ENCODE peak calls at places on chromosomes 7 and 10, in four cellular contexts. One of them, this sample, is unnamed.

GRCh38 chr10:50619171-50619570 is 4.6 kb downstream of the SGMS1 start:
- DNase-seq in HepG2: no peak
- DNase-seq in GM12878: no peak
- DNase-seq in K562: no peak
- DNase-seq in this sample: no peak

GRCh38 chr10:36640626-36641025 is 484.8 kb upstream of the ANKRD30A start:
- DNase-seq in HepG2: no peak
- DNase-seq in K562: no peak
- DNase-seq in GM12878: no peak
- DNase-seq in this sample: no peak

GRCh38 chr7:16365177-16365576 is 56.2 kb downstream of the CRPPA start:
- DNase-seq in HepG2: no peak
- DNase-seq in GM12878: no peak
- DNase-seq in K562: no peak
- DNase-seq in this sample: no peak

GRCh38 chr7:151626422-151627115 is 106.9 kb upstream of the RHEB start:
- DNase-seq in GM12878: no peak
- DNase-seq in K562: peak
- DNase-seq in HepG2: peak
- DNase-seq in this sample: peak

GRCh38 chr10:3774018-3774813 is 10.8 kb downstream of the KLF6 start:
- DNase-seq in HepG2: no peak
- DNase-seq in K562: no peak
- DNase-seq in GM12878: no peak
- DNase-seq in this sample: no peak

GRCh38 chr10:61792097-61792496 is 109.4 kb upstream of the ARID5B start:
- DNase-seq in GM12878: no peak
- DNase-seq in K562: no peak
- DNase-seq in HepG2: no peak
- DNase-seq in this sample: no peak

GRCh38 chr7:159022238-159022993 is 122.3 kb downstream of the VIPR2 start:
- DNase-seq in K562: peak
- DNase-seq in GM12878: no peak
- DNase-seq in HepG2: no peak
- DNase-seq in this sample: no peak

GRCh38 chr10:122276611-122277205 is 5.6 kb downstream of the BTBD16 start:
- DNase-seq in HepG2: peak
- DNase-seq in GM12878: no peak
- DNase-seq in K562: no peak
- DNase-seq in this sample: no peak

GRCh38 chr10:49334993-49335972 is 36.3 kb downstream of the C10orf71 start:
- DNase-seq in HepG2: no peak
- DNase-seq in GM12878: no peak
- DNase-seq in K562: no peak
- DNase-seq in this sample: no peak

GRCh38 chr7:2631924-2632716 is at the start of gene TTYH3:
- DNase-seq in GM12878: no peak
- DNase-seq in HepG2: no peak
- DNase-seq in K562: no peak
- DNase-seq in this sample: peak

GRCh38 chr7:73593207-73594045 is 15.0 kb upstream of the TBL2 start:
- DNase-seq in K562: no peak
- DNase-seq in HepG2: no peak
- DNase-seq in GM12878: no peak
- DNase-seq in this sample: no peak

GRCh38 chr7:122072272-122072671 is 71.8 kb downstream of the AASS start:
- DNase-seq in HepG2: no peak
- DNase-seq in K562: no peak
- DNase-seq in GM12878: no peak
- DNase-seq in this sample: no peak

GRCh38 chr7:35253182-35253679 is 669 bp downstream of the TBX20 start:
- DNase-seq in K562: no peak
- DNase-seq in GM12878: no peak
- DNase-seq in HepG2: no peak
- DNase-seq in this sample: no peak

GRCh38 chr7:30562498-30562897 is 32.2 kb upstream of the GARS1 start:
- DNase-seq in HepG2: no peak
- DNase-seq in K562: peak
- DNase-seq in GM12878: no peak
- DNase-seq in this sample: no peak

GRCh38 chr7:80533287-80533686 is 21.4 kb upstream of the GNAT3 start:
- DNase-seq in K562: no peak
- DNase-seq in GM12878: no peak
- DNase-seq in HepG2: no peak
- DNase-seq in this sample: no peak

GRCh38 chr7:1939434-1940401 is 269.6 kb downstream of the ELFN1 start:
- DNase-seq in HepG2: no peak
- DNase-seq in GM12878: no peak
- DNase-seq in K562: peak
- DNase-seq in this sample: no peak

GRCh38 chr7:100887186-100887954 is 2.1 kb downstream of the UFSP1 start:
- DNase-seq in GM12878: peak
- DNase-seq in HepG2: no peak
- DNase-seq in K562: peak
- DNase-seq in this sample: no peak

GRCh38 chr10:49161411-49161997 is 26.7 kb downstream of the TMEM273 start:
- DNase-seq in GM12878: no peak
- DNase-seq in K562: peak
- DNase-seq in HepG2: no peak
- DNase-seq in this sample: no peak

GRCh38 chr10:35089641-35090161 is 440 bp downstream of the CUL2 start:
- DNase-seq in HepG2: no peak
- DNase-seq in GM12878: no peak
- DNase-seq in K562: peak
- DNase-seq in this sample: no peak

GRCh38 chr10:17503795-17504194 is 49.4 kb upstream of the ST8SIA6 start:
- DNase-seq in HepG2: no peak
- DNase-seq in K562: peak
- DNase-seq in GM12878: no peak
- DNase-seq in this sample: no peak

GRCh38 chr10:13613519-13613918 is 26.8 kb downstream of the PRPF18 start:
- DNase-seq in K562: peak
- DNase-seq in GM12878: no peak
- DNase-seq in HepG2: no peak
- DNase-seq in this sample: no peak

GRCh38 chr10:121593267-121593666 is 5.0 kb downstream of the FGFR2 start:
- DNase-seq in GM12878: no peak
- DNase-seq in HepG2: no peak
- DNase-seq in K562: no peak
- DNase-seq in this sample: no peak

GRCh38 chr7:33736521-33737221 is 168.7 kb upstream of the BMPER start:
- DNase-seq in K562: no peak
- DNase-seq in GM12878: no peak
- DNase-seq in HepG2: no peak
- DNase-seq in this sample: no peak

GRCh38 chr7:30032310-30033125 is 4.3 kb downstream of the PLEKHA8 start:
- DNase-seq in K562: no peak
- DNase-seq in GM12878: no peak
- DNase-seq in HepG2: no peak
- DNase-seq in this sample: no peak

GRCh38 chr10:124028700-124029487 is 64.5 kb downstream of the CHST15 start:
- DNase-seq in K562: no peak
- DNase-seq in GM12878: no peak
- DNase-seq in HepG2: no peak
- DNase-seq in this sample: no peak
- TF ChIP-seq CBX5 in K562: no peak
- TF ChIP-seq CBX5 in GM12878: no peak
- TF ChIP-seq CBX5 in HepG2: no peak
- TF ChIP-seq CBX5 in this sample: no peak

GRCh38 chr7:102864958-102865357 is 47.8 kb upstream of the LRRC17 start:
- DNase-seq in GM12878: no peak
- DNase-seq in HepG2: no peak
- DNase-seq in K562: no peak
- DNase-seq in this sample: no peak

GRCh38 chr7:102859084-102859798 is 53.6 kb upstream of the LRRC17 start:
- DNase-seq in HepG2: no peak
- DNase-seq in GM12878: no peak
- DNase-seq in K562: no peak
- DNase-seq in this sample: no peak

GRCh38 chr7:102859799-102860125 is 53.0 kb upstream of the LRRC17 start:
- DNase-seq in K562: no peak
- DNase-seq in GM12878: no peak
- DNase-seq in HepG2: no peak
- DNase-seq in this sample: no peak

GRCh38 chr7:102856036-102856435 is 56.8 kb upstream of the LRRC17 start:
- DNase-seq in HepG2: no peak
- DNase-seq in GM12878: no peak
- DNase-seq in K562: no peak
- DNase-seq in this sample: no peak

DNA sequence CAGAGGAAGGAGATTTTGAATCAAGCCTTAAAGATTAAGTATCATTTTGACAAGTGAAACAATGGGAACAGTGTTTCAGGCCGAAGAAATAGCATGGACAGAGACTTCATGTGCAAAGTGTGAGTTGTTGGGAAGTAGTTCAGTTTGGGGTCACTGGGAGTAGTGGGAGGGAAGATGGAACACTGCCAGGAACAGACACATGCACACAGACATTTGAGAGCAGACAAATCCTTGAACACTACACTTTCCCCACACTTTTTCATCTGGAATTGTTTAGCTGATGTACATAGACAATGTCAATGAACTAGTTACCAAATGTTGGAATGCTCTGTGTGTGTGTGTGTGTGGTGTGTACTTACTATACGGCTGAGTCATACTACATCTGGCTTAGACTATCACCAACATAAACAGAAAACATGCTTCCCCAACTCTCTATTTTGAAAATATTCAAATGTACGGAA is 52.4 kb upstream of the LRRC17 start:
- DNase-seq in HepG2: peak
- DNase-seq in GM12878: no peak
- DNase-seq in K562: no peak
- DNase-seq in this sample: no peak
- TF ChIP-seq CBX5 in HepG2: no peak
- TF ChIP-seq CBX5 in GM12878: no peak
- TF ChIP-seq CBX5 in K562: no peak
- TF ChIP-seq CBX5 in this sample: no peak

GRCh38 chr7:137820156-137820555 is 26.6 kb downstream of the DGKI start:
- DNase-seq in HepG2: no peak
- DNase-seq in GM12878: no peak
- DNase-seq in K562: no peak
- DNase-seq in this sample: no peak

GRCh38 chr7:137820677-137821420 is 25.9 kb downstream of the DGKI start:
- DNase-seq in HepG2: no peak
- DNase-seq in K562: no peak
- DNase-seq in GM12878: no peak
- DNase-seq in this sample: no peak

GRCh38 chr7:137818036-137818435 is 28.7 kb downstream of the DGKI start:
- DNase-seq in HepG2: no peak
- DNase-seq in GM12878: no peak
- DNase-seq in K562: no peak
- DNase-seq in this sample: no peak

GRCh38 chr7:137816696-137817320 is 30.0 kb downstream of the DGKI start:
- DNase-seq in GM12878: no peak
- DNase-seq in K562: peak
- DNase-seq in HepG2: peak
- DNase-seq in this sample: no peak
- TF ChIP-seq CBX5 in GM12878: no peak
- TF ChIP-seq CBX5 in K562: no peak
- TF ChIP-seq CBX5 in HepG2: no peak
- TF ChIP-seq CBX5 in this sample: no peak

GRCh38 chr7:28093617-28094232 is 86.9 kb downstream of the JAZF1 start:
- DNase-seq in HepG2: peak
- DNase-seq in K562: peak
- DNase-seq in GM12878: no peak
- DNase-seq in this sample: peak

GRCh38 chr7:28088032-28088431 is 92.6 kb downstream of the JAZF1 start:
- DNase-seq in GM12878: no peak
- DNase-seq in K562: no peak
- DNase-seq in HepG2: no peak
- DNase-seq in this sample: no peak

GRCh38 chr7:28086198-28086597 is 94.4 kb downstream of the JAZF1 start:
- DNase-seq in HepG2: no peak
- DNase-seq in K562: no peak
- DNase-seq in GM12878: no peak
- DNase-seq in this sample: no peak

GRCh38 chr7:28091190-28091589 is 89.4 kb downstream of the JAZF1 start:
- DNase-seq in GM12878: no peak
- DNase-seq in K562: no peak
- DNase-seq in HepG2: no peak
- DNase-seq in this sample: no peak

GRCh38 chr7:28089120-28089714 is 91.4 kb downstream of the JAZF1 start:
- DNase-seq in K562: no peak
- DNase-seq in HepG2: no peak
- DNase-seq in GM12878: no peak
- DNase-seq in this sample: no peak
- TF ChIP-seq CBX5 in K562: no peak
- TF ChIP-seq CBX5 in HepG2: no peak
- TF ChIP-seq CBX5 in GM12878: no peak
- TF ChIP-seq CBX5 in this sample: no peak

DNA sequence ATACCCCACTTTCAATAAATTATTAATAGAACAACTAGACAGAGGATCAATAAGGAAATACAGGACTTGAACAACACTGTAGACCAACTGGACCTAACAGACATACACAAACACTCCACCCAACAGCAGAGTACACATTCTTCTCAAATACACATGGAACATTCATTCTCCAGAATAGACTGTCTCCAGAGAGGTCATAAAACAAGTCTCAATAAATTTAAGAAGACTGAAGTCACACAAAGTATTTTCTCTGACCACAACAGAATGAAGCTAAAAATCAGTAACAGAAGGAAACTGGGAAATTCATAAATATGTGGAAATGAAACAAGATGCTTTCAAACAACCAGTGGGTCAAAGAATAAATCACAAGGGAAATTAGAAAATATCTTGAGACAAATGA is 119.8 kb downstream of the SMURF1 start:
- DNase-seq in HepG2: no peak
- DNase-seq in K562: no peak
- DNase-seq in GM12878: no peak
- DNase-seq in this sample: no peak
- TF ChIP-seq CBX5 in HepG2: no peak
- TF ChIP-seq CBX5 in K562: no peak
- TF ChIP-seq CBX5 in GM12878: no peak
- TF ChIP-seq CBX5 in this sample: no peak

DNA sequence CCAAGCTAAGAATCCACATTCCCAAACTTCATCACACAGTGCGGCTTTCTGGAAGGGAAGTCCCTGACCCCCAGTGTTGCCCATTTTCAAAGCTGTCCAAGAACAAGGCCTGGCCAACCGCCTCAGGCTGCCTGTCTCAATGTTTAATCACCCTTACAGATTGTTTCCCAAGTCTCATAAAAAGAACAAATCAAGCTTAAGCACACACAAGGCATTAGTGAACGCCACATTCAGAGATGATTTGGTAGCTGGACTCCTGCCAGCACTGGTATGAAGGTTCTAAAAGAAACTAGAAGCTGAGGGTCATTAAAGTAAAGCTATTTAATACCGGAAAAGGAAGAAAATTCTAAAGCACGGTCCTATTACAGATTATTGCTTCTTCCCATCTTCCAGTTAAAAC is 35.6 kb downstream of the C10orf90 start:
- DNase-seq in HepG2: no peak
- DNase-seq in K562: no peak
- DNase-seq in GM12878: no peak
- DNase-seq in this sample: no peak
- TF ChIP-seq CBX5 in HepG2: no peak
- TF ChIP-seq CBX5 in K562: no peak
- TF ChIP-seq CBX5 in GM12878: no peak
- TF ChIP-seq CBX5 in this sample: no peak

This sample was measured in H1.